ENCODE peak calls at places on chromosomes 6 and 20, in five cellular contexts. One of them, this sample, is unnamed.

GRCh38 chr6:117267766-117268534 is 2.6 kb downstream of the VGLL2 start:
- DNase-seq in pancreas: no peak
- DNase-seq in suprapubic skin: no peak
- DNase-seq in colonic mucosa: no peak
- DNase-seq in cardiac muscle cell: peak; percentile 38
- DNase-seq in this sample: no peak

GRCh38 chr6:163405412-163406309 is 8.9 kb upstream of the QKI start:
- DNase-seq in cardiac muscle cell: peak; percentile 67
- DNase-seq in colonic mucosa: peak; percentile 37
- DNase-seq in pancreas: peak; percentile 37
- DNase-seq in suprapubic skin: peak; percentile 84
- DNase-seq in this sample: no peak

GRCh38 chr20:39042279-39043150 is 80.4 kb downstream of the DHX35 start:
- DNase-seq in colonic mucosa: no peak
- DNase-seq in cardiac muscle cell: no peak
- DNase-seq in pancreas: no peak
- DNase-seq in suprapubic skin: no peak
- DNase-seq in this sample: no peak

GRCh38 chr6:137234505-137234863 is 15.3 kb upstream of the IFNGR1 start:
- DNase-seq in colonic mucosa: peak; percentile 58
- DNase-seq in pancreas: no peak
- DNase-seq in suprapubic skin: no peak
- DNase-seq in cardiac muscle cell: no peak
- DNase-seq in this sample: no peak

GRCh38 chr6:97850458-97851218 is 567.6 kb upstream of the MMS22L start:
- DNase-seq in cardiac muscle cell: no peak
- DNase-seq in pancreas: no peak
- DNase-seq in colonic mucosa: no peak
- DNase-seq in suprapubic skin: no peak
- DNase-seq in this sample: no peak

GRCh38 chr20:45427236-45428149 is 11.6 kb downstream of the PIGT start:
- DNase-seq in colonic mucosa: peak; percentile 75
- DNase-seq in cardiac muscle cell: no peak
- DNase-seq in pancreas: peak; percentile 60
- DNase-seq in suprapubic skin: no peak
- DNase-seq in this sample: no peak

GRCh38 chr6:137115653-137116052 is 57.8 kb downstream of the IL22RA2 start:
- DNase-seq in cardiac muscle cell: no peak
- DNase-seq in pancreas: no peak
- DNase-seq in suprapubic skin: no peak
- DNase-seq in colonic mucosa: no peak
- DNase-seq in this sample: no peak

GRCh38 chr6:83114164-83114563 is 46.7 kb downstream of the DOP1A start:
- DNase-seq in colonic mucosa: no peak
- DNase-seq in pancreas: no peak
- DNase-seq in cardiac muscle cell: no peak
- DNase-seq in suprapubic skin: no peak
- DNase-seq in this sample: no peak

GRCh38 chr6:41734666-41735426 is 562 bp downstream of the TFEB start:
- DNase-seq in pancreas: no peak
- DNase-seq in cardiac muscle cell: peak; percentile 89
- DNase-seq in suprapubic skin: peak; percentile 90
- DNase-seq in colonic mucosa: peak; percentile 85
- DNase-seq in this sample: peak; percentile 85

GRCh38 chr20:58032599-58032998 is 195.9 kb downstream of the ANKRD60 start:
- DNase-seq in cardiac muscle cell: no peak
- DNase-seq in suprapubic skin: no peak
- DNase-seq in colonic mucosa: no peak
- DNase-seq in pancreas: no peak
- DNase-seq in this sample: no peak

GRCh38 chr6:29814379-29815117 is 13.1 kb upstream of the HLA-G start:
- DNase-seq in cardiac muscle cell: no peak
- DNase-seq in colonic mucosa: no peak
- DNase-seq in pancreas: no peak
- DNase-seq in suprapubic skin: no peak
- DNase-seq in this sample: no peak

GRCh38 chr20:32609993-32610896 is 25.1 kb upstream of the NOL4L start:
- DNase-seq in colonic mucosa: no peak
- DNase-seq in cardiac muscle cell: peak; percentile 32
- DNase-seq in suprapubic skin: no peak
- DNase-seq in pancreas: no peak
- DNase-seq in this sample: no peak

GRCh38 chr20:1119128-1119505 is 715 bp downstream of the PSMF1 start:
- DNase-seq in colonic mucosa: no peak
- DNase-seq in cardiac muscle cell: no peak
- DNase-seq in suprapubic skin: no peak
- DNase-seq in pancreas: no peak
- DNase-seq in this sample: no peak

GRCh38 chr6:134347916-134348805 is 30.2 kb upstream of the SGK1 start:
- DNase-seq in suprapubic skin: no peak
- DNase-seq in colonic mucosa: no peak
- DNase-seq in cardiac muscle cell: no peak
- DNase-seq in pancreas: no peak
- DNase-seq in this sample: peak; percentile 78

GRCh38 chr6:130322673-130323268 is 43.0 kb upstream of the TMEM200A start:
- DNase-seq in pancreas: peak; percentile 31
- DNase-seq in colonic mucosa: peak; percentile 52
- DNase-seq in cardiac muscle cell: peak; percentile 69
- DNase-seq in suprapubic skin: no peak
- DNase-seq in this sample: no peak

GRCh38 chr6:14339711-14340590 is 222.4 kb downstream of the CD83 start:
- DNase-seq in colonic mucosa: no peak
- DNase-seq in cardiac muscle cell: no peak
- DNase-seq in suprapubic skin: no peak
- DNase-seq in pancreas: no peak
- DNase-seq in this sample: no peak

DNA sequence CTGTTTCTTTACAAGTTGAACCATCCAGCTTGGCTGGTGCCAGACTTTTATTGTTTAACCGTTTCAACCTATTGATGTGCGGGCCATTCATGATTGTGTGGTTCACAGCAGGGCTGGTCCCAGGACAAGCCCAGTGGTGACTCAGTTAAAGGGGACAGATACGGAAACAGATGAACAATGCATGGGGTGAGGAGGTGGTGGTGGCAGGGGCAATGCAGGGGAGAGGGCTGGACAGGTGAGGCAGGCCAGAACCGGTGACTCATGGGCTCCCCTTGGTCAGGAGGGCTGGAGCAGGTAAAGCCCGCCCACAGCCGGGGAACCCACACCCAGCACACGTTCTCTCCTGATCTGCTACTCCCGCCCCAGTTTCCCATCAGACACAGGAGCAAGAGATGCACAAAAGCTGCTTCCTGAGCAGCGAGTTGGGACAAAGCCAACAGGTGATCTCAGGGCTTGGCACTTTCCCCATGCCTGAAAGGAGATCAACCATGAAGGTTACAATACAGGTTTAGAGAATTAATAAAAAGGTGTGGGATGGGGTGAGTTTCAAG is 232.2 kb downstream of the LY86 start:
- DNase-seq in cardiac muscle cell: no peak
- DNase-seq in pancreas: peak; percentile 76
- DNase-seq in colonic mucosa: peak; percentile 85
- DNase-seq in suprapubic skin: peak; percentile 71
- DNase-seq in this sample: no peak
- H3K27ac ChIP-seq in cardiac muscle cell: no peak overlapping the region
- H3K27ac ChIP-seq in pancreas: peak overlapping the region; percentile 65
- H3K27ac ChIP-seq in colonic mucosa: peak overlapping the region; percentile 56
- H3K27ac ChIP-seq in suprapubic skin: peak overlapping the region; percentile 27
- H3K27ac ChIP-seq in this sample: no peak overlapping the region

DNA sequence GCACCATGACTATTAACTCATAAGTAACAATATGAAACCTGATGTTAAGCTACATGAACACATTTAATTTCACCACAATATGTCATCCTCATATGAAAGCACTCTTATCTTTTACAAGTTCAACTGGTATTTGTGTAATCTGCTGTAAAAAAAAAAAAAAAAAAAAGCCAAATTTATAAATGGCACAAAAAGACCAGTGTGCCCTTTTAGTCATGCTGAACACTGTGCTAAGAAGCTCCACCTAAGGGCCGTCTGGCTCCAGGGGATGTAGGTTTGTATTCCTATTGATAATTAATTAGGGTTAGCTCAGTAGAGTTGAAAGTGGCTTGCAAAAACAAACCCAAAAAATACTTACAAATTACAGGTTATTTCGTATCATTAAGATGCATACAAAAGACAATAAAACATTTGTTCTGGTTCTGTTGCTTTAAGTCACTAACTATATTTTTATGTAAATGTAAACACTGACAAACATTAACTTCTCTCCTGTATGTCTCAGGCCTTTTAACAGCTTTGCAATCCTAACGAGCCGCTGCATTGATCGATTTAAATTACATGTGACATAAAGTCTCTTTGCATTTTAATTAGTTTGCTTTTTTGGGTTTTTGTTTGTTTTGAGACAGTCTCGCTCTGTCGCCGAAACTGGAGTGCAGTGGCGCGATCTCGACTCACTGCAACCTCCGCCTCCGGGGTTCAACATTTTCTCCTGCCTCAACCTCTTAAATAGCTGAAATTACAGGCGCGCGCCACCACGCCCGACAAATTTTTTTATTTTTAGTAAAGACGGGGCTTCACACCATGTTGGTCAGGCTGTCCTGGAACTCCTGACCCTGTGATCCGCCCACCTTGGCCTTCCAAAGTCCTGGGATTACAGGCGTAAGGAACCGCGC is 110.8 kb downstream of the HFE start:
- DNase-seq in cardiac muscle cell: peak; percentile 32
- DNase-seq in colonic mucosa: peak; percentile 81
- DNase-seq in suprapubic skin: no peak
- DNase-seq in pancreas: no peak
- DNase-seq in this sample: no peak
- TF ChIP-seq CTCF in cardiac muscle cell: no peak
- TF ChIP-seq CTCF in colonic mucosa: no peak
- TF ChIP-seq CTCF in suprapubic skin: no peak
- TF ChIP-seq CTCF in pancreas: no peak
- TF ChIP-seq CTCF in this sample: no peak

DNA sequence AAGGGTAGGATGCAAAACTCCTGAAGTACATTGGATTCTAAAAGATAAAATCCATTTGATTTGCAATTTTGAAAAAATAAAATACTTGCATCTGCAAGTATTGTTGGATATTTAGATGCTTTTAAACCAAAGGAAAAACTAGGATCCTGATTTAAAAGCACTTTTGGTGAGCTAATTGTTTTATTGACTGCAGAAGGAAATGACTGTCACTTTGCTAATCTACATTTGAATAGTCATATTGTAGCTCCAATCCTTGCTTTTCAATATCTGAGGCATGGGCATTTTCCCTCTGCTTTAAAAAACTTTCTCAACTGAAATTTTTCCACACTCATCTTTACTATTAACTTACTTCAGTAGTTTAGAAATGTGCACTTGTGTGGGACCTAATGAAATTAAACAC is 74.1 kb downstream of the TRDN start:
- DNase-seq in suprapubic skin: no peak
- DNase-seq in cardiac muscle cell: no peak
- DNase-seq in colonic mucosa: no peak
- DNase-seq in pancreas: no peak
- DNase-seq in this sample: no peak
- H3K4me3 ChIP-seq in suprapubic skin: no peak overlapping the region
- H3K4me3 ChIP-seq in cardiac muscle cell: no peak overlapping the region
- H3K4me3 ChIP-seq in colonic mucosa: no peak overlapping the region
- H3K4me3 ChIP-seq in pancreas: no peak overlapping the region
- H3K4me3 ChIP-seq in this sample: no peak overlapping the region

GRCh38 chr6:45647341-45648138 is 269.8 kb upstream of the SUPT3H start:
- DNase-seq in pancreas: no peak
- DNase-seq in colonic mucosa: no peak
- DNase-seq in suprapubic skin: no peak
- DNase-seq in cardiac muscle cell: no peak
- DNase-seq in this sample: no peak

GRCh38 chr6:45653117-45653883 is 275.6 kb upstream of the SUPT3H start:
- DNase-seq in pancreas: no peak
- DNase-seq in suprapubic skin: peak; percentile 38
- DNase-seq in colonic mucosa: no peak
- DNase-seq in cardiac muscle cell: no peak
- DNase-seq in this sample: no peak

GRCh38 chr6:45652393-45652792 is 274.7 kb upstream of the SUPT3H start:
- DNase-seq in colonic mucosa: no peak
- DNase-seq in pancreas: no peak
- DNase-seq in cardiac muscle cell: no peak
- DNase-seq in suprapubic skin: no peak
- DNase-seq in this sample: no peak

GRCh38 chr6:45651301-45651700 is 273.6 kb upstream of the SUPT3H start:
- DNase-seq in pancreas: no peak
- DNase-seq in suprapubic skin: no peak
- DNase-seq in colonic mucosa: no peak
- DNase-seq in cardiac muscle cell: no peak
- DNase-seq in this sample: no peak

GRCh38 chr6:45650527-45651135 is 272.9 kb upstream of the SUPT3H start:
- DNase-seq in colonic mucosa: no peak
- DNase-seq in cardiac muscle cell: no peak
- DNase-seq in pancreas: no peak
- DNase-seq in suprapubic skin: no peak
- DNase-seq in this sample: no peak
- H3K27ac ChIP-seq in colonic mucosa: no peak overlapping the region
- H3K27ac ChIP-seq in cardiac muscle cell: no peak overlapping the region
- H3K27ac ChIP-seq in pancreas: no peak overlapping the region
- H3K27ac ChIP-seq in suprapubic skin: no peak overlapping the region
- H3K27ac ChIP-seq in this sample: no peak overlapping the region

GRCh38 chr6:129186988-129187387 is 304.1 kb downstream of the LAMA2 start:
- DNase-seq in colonic mucosa: no peak
- DNase-seq in pancreas: no peak
- DNase-seq in suprapubic skin: no peak
- DNase-seq in cardiac muscle cell: no peak
- DNase-seq in this sample: no peak
- TF ChIP-seq CTCF in colonic mucosa: no peak
- TF ChIP-seq CTCF in pancreas: no peak
- TF ChIP-seq CTCF in suprapubic skin: no peak
- TF ChIP-seq CTCF in cardiac muscle cell: no peak
- TF ChIP-seq CTCF in this sample: no peak